ENCODE peak calls at places on chromosome 11, in four cellular contexts. One of them, this sample, is unnamed.

GRCh38 chr11:60040109-60040508 is at the start of gene OOSP2:
- DNase-seq in A549: no peak
- DNase-seq in K562: no peak
- DNase-seq in SK-N-SH: no peak
- DNase-seq in this sample: no peak

GRCh38 chr11:57390535-57390934 is at the start of gene PRG2:
- DNase-seq in K562: no peak
- DNase-seq in A549: no peak
- DNase-seq in SK-N-SH: no peak
- DNase-seq in this sample: no peak

GRCh38 chr11:76736773-76737495 is 46.2 kb upstream of the TSKU start:
- DNase-seq in A549: no peak
- DNase-seq in SK-N-SH: no peak
- DNase-seq in K562: no peak
- DNase-seq in this sample: no peak

GRCh38 chr11:126433989-126434949 is 78.8 kb downstream of the ST3GAL4 start:
- DNase-seq in SK-N-SH: peak
- DNase-seq in K562: no peak
- DNase-seq in A549: no peak
- DNase-seq in this sample: no peak

GRCh38 chr11:47864910-47865309 is 16.8 kb upstream of the NUP160 start:
- DNase-seq in K562: no peak
- DNase-seq in SK-N-SH: no peak
- DNase-seq in A549: no peak
- DNase-seq in this sample: no peak

GRCh38 chr11:69361048-69361447 is 67.1 kb downstream of the MYEOV start:
- DNase-seq in K562: no peak
- DNase-seq in SK-N-SH: no peak
- DNase-seq in A549: no peak
- DNase-seq in this sample: no peak

GRCh38 chr11:126079640-126080205 is 17.1 kb upstream of the CDON start:
- DNase-seq in A549: no peak
- DNase-seq in SK-N-SH: peak
- DNase-seq in K562: no peak
- DNase-seq in this sample: no peak

GRCh38 chr11:65047581-65048422 is 6.8 kb downstream of the SAC3D1 start:
- DNase-seq in A549: no peak
- DNase-seq in K562: peak
- DNase-seq in SK-N-SH: no peak
- DNase-seq in this sample: no peak

GRCh38 chr11:102709211-102709980 is 3.8 kb upstream of the MMP27 start:
- DNase-seq in K562: no peak
- DNase-seq in A549: no peak
- DNase-seq in SK-N-SH: no peak
- DNase-seq in this sample: no peak

GRCh38 chr11:71499546-71499945 is 27.5 kb upstream of the KRTAP5-7 start:
- DNase-seq in K562: no peak
- DNase-seq in SK-N-SH: no peak
- DNase-seq in A549: no peak
- DNase-seq in this sample: no peak

GRCh38 chr11:125935629-125936199 is 10.1 kb upstream of the VSIG10L2 start:
- DNase-seq in SK-N-SH: peak
- DNase-seq in A549: no peak
- DNase-seq in K562: no peak
- DNase-seq in this sample: no peak

GRCh38 chr11:69220581-69221051 is 64.9 kb downstream of the SMIM38 start:
- DNase-seq in SK-N-SH: no peak
- DNase-seq in A549: no peak
- DNase-seq in K562: no peak
- DNase-seq in this sample: no peak

GRCh38 chr11:60858731-60859464 is 3.1 kb upstream of the PTGDR2 start:
- DNase-seq in K562: no peak
- DNase-seq in A549: no peak
- DNase-seq in SK-N-SH: no peak
- DNase-seq in this sample: no peak

GRCh38 chr11:66464916-66465315 is 1.8 kb upstream of the PELI3 start:
- DNase-seq in K562: no peak
- DNase-seq in A549: no peak
- DNase-seq in SK-N-SH: no peak
- DNase-seq in this sample: no peak

GRCh38 chr11:36165638-36166389 is 123.4 kb downstream of the COMMD9 start:
- DNase-seq in SK-N-SH: peak
- DNase-seq in K562: no peak
- DNase-seq in A549: no peak
- DNase-seq in this sample: peak

GRCh38 chr11:73399159-73400090 is 23.2 kb downstream of the RELT start:
- DNase-seq in K562: no peak
- DNase-seq in SK-N-SH: no peak
- DNase-seq in A549: no peak
- DNase-seq in this sample: peak

GRCh38 chr11:9219115-9219514 is 46.0 kb downstream of the DENND5A start:
- DNase-seq in K562: no peak
- DNase-seq in A549: no peak
- DNase-seq in SK-N-SH: no peak
- DNase-seq in this sample: peak

GRCh38 chr11:34160791-34161190 is 55.4 kb downstream of the NAT10 start:
- DNase-seq in A549: no peak
- DNase-seq in K562: no peak
- DNase-seq in SK-N-SH: peak
- DNase-seq in this sample: no peak

GRCh38 chr11:111944651-111945051 is 7.5 kb downstream of the DIXDC1 start:
- DNase-seq in SK-N-SH: no peak
- DNase-seq in A549: no peak
- DNase-seq in K562: no peak
- DNase-seq in this sample: peak

GRCh38 chr11:32023370-32023964 is 67.4 kb upstream of the RCN1 start:
- DNase-seq in A549: no peak
- DNase-seq in K562: no peak
- DNase-seq in SK-N-SH: no peak
- DNase-seq in this sample: no peak

GRCh38 chr11:112042161-112042960 is 17.2 kb downstream of the DLAT start:
- DNase-seq in SK-N-SH: no peak
- DNase-seq in K562: peak
- DNase-seq in A549: no peak
- DNase-seq in this sample: peak

GRCh38 chr11:34052608-34053160 is 1.2 kb downstream of the CAPRIN1 start:
- DNase-seq in SK-N-SH: peak
- DNase-seq in A549: no peak
- DNase-seq in K562: peak
- DNase-seq in this sample: no peak

GRCh38 chr11:86735462-86736302 is 63.3 kb upstream of the ME3 start:
- DNase-seq in A549: peak
- DNase-seq in K562: no peak
- DNase-seq in SK-N-SH: no peak
- DNase-seq in this sample: peak

GRCh38 chr11:90288207-90288821 is 65.5 kb upstream of the CHORDC1 start:
- DNase-seq in SK-N-SH: peak
- DNase-seq in A549: peak
- DNase-seq in K562: peak
- DNase-seq in this sample: peak

GRCh38 chr11:78567209-78567608 is 7.5 kb downstream of the NARS2 start:
- DNase-seq in A549: no peak
- DNase-seq in SK-N-SH: no peak
- DNase-seq in K562: no peak
- DNase-seq in this sample: peak

GRCh38 chr11:1260023-1260501 is 37.2 kb downstream of the MUC5B start:
- DNase-seq in A549: peak
- DNase-seq in K562: peak
- DNase-seq in SK-N-SH: peak
- DNase-seq in this sample: no peak
- TF ChIP-seq RCOR1 in A549: no peak
- TF ChIP-seq RCOR1 in K562: no peak
- TF ChIP-seq RCOR1 in SK-N-SH: no peak
- TF ChIP-seq RCOR1 in this sample: no peak

GRCh38 chr11:92154611-92155010 is 70.0 kb upstream of the FAT3 start:
- DNase-seq in SK-N-SH: no peak
- DNase-seq in A549: no peak
- DNase-seq in K562: no peak
- DNase-seq in this sample: no peak

GRCh38 chr11:92149996-92150395 is 74.6 kb upstream of the FAT3 start:
- DNase-seq in K562: no peak
- DNase-seq in A549: no peak
- DNase-seq in SK-N-SH: no peak
- DNase-seq in this sample: peak

GRCh38 chr11:92153542-92153941 is 71.1 kb upstream of the FAT3 start:
- DNase-seq in SK-N-SH: no peak
- DNase-seq in K562: no peak
- DNase-seq in A549: no peak
- DNase-seq in this sample: no peak

GRCh38 chr11:92152245-92152644 is 72.4 kb upstream of the FAT3 start:
- DNase-seq in SK-N-SH: peak
- DNase-seq in K562: no peak
- DNase-seq in A549: no peak
- DNase-seq in this sample: no peak
- TF ChIP-seq RCOR1 in SK-N-SH: no peak
- TF ChIP-seq RCOR1 in K562: no peak
- TF ChIP-seq RCOR1 in A549: no peak
- TF ChIP-seq RCOR1 in this sample: no peak

DNA sequence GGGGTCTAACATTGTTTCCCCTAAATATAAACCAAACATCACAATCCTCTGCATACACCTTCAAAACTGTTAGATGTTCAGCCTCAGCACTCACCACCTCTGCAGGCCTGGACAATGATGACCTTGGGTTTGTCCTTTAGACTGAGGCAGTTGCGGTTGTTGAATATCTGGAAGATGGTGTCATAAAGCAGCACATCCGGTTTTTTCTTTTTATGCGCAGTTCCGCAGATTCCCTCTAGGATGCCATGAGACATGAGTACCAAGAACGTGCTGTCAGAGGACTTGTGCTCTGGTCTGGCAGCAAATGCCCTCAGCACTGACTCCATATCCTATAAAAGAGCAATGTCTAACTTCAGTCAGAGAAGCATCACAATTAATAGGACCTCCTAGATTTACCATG is 22.8 kb downstream of the CASP5 start:
- DNase-seq in K562: no peak
- DNase-seq in A549: no peak
- DNase-seq in SK-N-SH: no peak
- DNase-seq in this sample: no peak
- TF ChIP-seq RCOR1 in K562: no peak
- TF ChIP-seq RCOR1 in A549: no peak
- TF ChIP-seq RCOR1 in SK-N-SH: no peak
- TF ChIP-seq RCOR1 in this sample: no peak

GRCh38 chr11:75428989-75429640 is 3.9 kb downstream of the KLHL35 start:
- DNase-seq in K562: no peak
- DNase-seq in SK-N-SH: no peak
- DNase-seq in A549: no peak
- DNase-seq in this sample: no peak

GRCh38 chr11:75429641-75429901 is 3.4 kb downstream of the KLHL35 start:
- DNase-seq in SK-N-SH: no peak
- DNase-seq in A549: no peak
- DNase-seq in K562: no peak
- DNase-seq in this sample: no peak

GRCh38 chr11:75426720-75427086 is 6.3 kb downstream of the KLHL35 start:
- DNase-seq in SK-N-SH: no peak
- DNase-seq in A549: no peak
- DNase-seq in K562: no peak
- DNase-seq in this sample: no peak

GRCh38 chr11:75427181-75427580 is 5.8 kb downstream of the KLHL35 start:
- DNase-seq in A549: no peak
- DNase-seq in K562: no peak
- DNase-seq in SK-N-SH: no peak
- DNase-seq in this sample: no peak

GRCh38 chr11:75428301-75428724 is 4.7 kb downstream of the KLHL35 start:
- DNase-seq in A549: no peak
- DNase-seq in K562: peak
- DNase-seq in SK-N-SH: peak
- DNase-seq in this sample: peak
- TF ChIP-seq RCOR1 in A549: no peak
- TF ChIP-seq RCOR1 in K562: no peak
- TF ChIP-seq RCOR1 in SK-N-SH: no peak
- TF ChIP-seq RCOR1 in this sample: no peak

GRCh38 chr11:128343134-128343514 is 244.2 kb downstream of the ETS1 start:
- DNase-seq in K562: no peak
- DNase-seq in SK-N-SH: no peak
- DNase-seq in A549: no peak
- DNase-seq in this sample: no peak
- TF ChIP-seq RCOR1 in K562: no peak
- TF ChIP-seq RCOR1 in SK-N-SH: no peak
- TF ChIP-seq RCOR1 in A549: no peak
- TF ChIP-seq RCOR1 in this sample: no peak

This sample was measured in IMR-90.